ENCODE peak calls at places on chromosomes 5 and 9, in five cellular contexts. One of them, this sample, is unnamed.
A peak's percentile ranks its signal among the peaks of the same experiment; 100 is the strongest.

GRCh38 chr9:106622148-106622547 is 240.8 kb upstream of the ZNF462 start:
- DNase-seq in spleen: no peak
- DNase-seq in transverse colon: no peak
- DNase-seq in sigmoid colon: no peak
- DNase-seq in breast epithelium: no peak
- DNase-seq in this sample: no peak

GRCh38 chr5:78269088-78269703 is 25.3 kb downstream of the AP3B1 start:
- DNase-seq in spleen: no peak
- DNase-seq in transverse colon: no peak
- DNase-seq in sigmoid colon: no peak
- DNase-seq in breast epithelium: no peak
- DNase-seq in this sample: no peak

GRCh38 chr5:157222506-157223230 is 42.0 kb downstream of the ITK start:
- DNase-seq in spleen: no peak
- DNase-seq in transverse colon: no peak
- DNase-seq in sigmoid colon: no peak
- DNase-seq in breast epithelium: no peak
- DNase-seq in this sample: no peak

GRCh38 chr5:109694451-109694891 is 4.7 kb downstream of the MAN2A1 start:
- DNase-seq in spleen: no peak
- DNase-seq in transverse colon: no peak
- DNase-seq in sigmoid colon: no peak
- DNase-seq in breast epithelium: no peak
- DNase-seq in this sample: no peak

GRCh38 chr9:3794005-3794404 is 268.2 kb upstream of the RFX3 start:
- DNase-seq in spleen: no peak
- DNase-seq in transverse colon: no peak
- DNase-seq in sigmoid colon: no peak
- DNase-seq in breast epithelium: no peak
- DNase-seq in this sample: no peak

GRCh38 chr5:149019562-149020140 is 43.2 kb downstream of the SH3TC2 start:
- DNase-seq in spleen: no peak
- DNase-seq in transverse colon: no peak
- DNase-seq in sigmoid colon: no peak
- DNase-seq in breast epithelium: no peak
- DNase-seq in this sample: no peak

GRCh38 chr5:142829821-142830220 is 59.6 kb downstream of the ARHGAP26 start:
- DNase-seq in spleen: no peak
- DNase-seq in transverse colon: no peak
- DNase-seq in sigmoid colon: no peak
- DNase-seq in breast epithelium: no peak
- DNase-seq in this sample: no peak

GRCh38 chr5:129664336-129664937 is 83.5 kb upstream of the MINAR2 start:
- DNase-seq in spleen: no peak
- DNase-seq in transverse colon: peak; percentile 41
- DNase-seq in sigmoid colon: no peak
- DNase-seq in breast epithelium: no peak
- DNase-seq in this sample: peak; percentile 2

GRCh38 chr9:69671904-69672827 is at the start of gene APBA1:
- DNase-seq in spleen: peak; percentile 86
- DNase-seq in transverse colon: peak; percentile 63
- DNase-seq in sigmoid colon: peak; percentile 80
- DNase-seq in breast epithelium: peak; percentile 49
- DNase-seq in this sample: peak; percentile 30

GRCh38 chr5:61023131-61023530 is 78.1 kb downstream of the NDUFAF2 start:
- DNase-seq in spleen: no peak
- DNase-seq in transverse colon: no peak
- DNase-seq in sigmoid colon: no peak
- DNase-seq in breast epithelium: no peak
- DNase-seq in this sample: no peak

GRCh38 chr5:2509527-2509926 is 241.9 kb downstream of the IRX2 start:
- DNase-seq in spleen: no peak
- DNase-seq in transverse colon: no peak
- DNase-seq in sigmoid colon: no peak
- DNase-seq in breast epithelium: no peak
- DNase-seq in this sample: no peak

GRCh38 chr9:111986035-111986556 is 89.5 kb downstream of the UGCG start:
- DNase-seq in spleen: no peak
- DNase-seq in transverse colon: no peak
- DNase-seq in sigmoid colon: no peak
- DNase-seq in breast epithelium: no peak
- DNase-seq in this sample: no peak

GRCh38 chr9:23581936-23582335 is 244.1 kb downstream of the ELAVL2 start:
- DNase-seq in spleen: no peak
- DNase-seq in transverse colon: no peak
- DNase-seq in sigmoid colon: no peak
- DNase-seq in breast epithelium: no peak
- DNase-seq in this sample: no peak

GRCh38 chr9:109447329-109448076 is 50.6 kb downstream of the PTPN3 start:
- DNase-seq in spleen: no peak
- DNase-seq in transverse colon: no peak
- DNase-seq in sigmoid colon: no peak
- DNase-seq in breast epithelium: no peak
- DNase-seq in this sample: no peak

GRCh38 chr5:6915574-6915973 is 202.3 kb downstream of the TENT4A start:
- DNase-seq in spleen: no peak
- DNase-seq in transverse colon: no peak
- DNase-seq in sigmoid colon: no peak
- DNase-seq in breast epithelium: no peak
- DNase-seq in this sample: no peak

GRCh38 chr9:96392263-96392662 is 8.8 kb upstream of the SLC35D2 start:
- DNase-seq in spleen: no peak
- DNase-seq in transverse colon: no peak
- DNase-seq in sigmoid colon: peak; percentile 29
- DNase-seq in breast epithelium: peak; percentile 12
- DNase-seq in this sample: no peak

GRCh38 chr5:173581408-173582197 is 34.8 kb downstream of the BOD1 start:
- DNase-seq in spleen: peak; percentile 80
- DNase-seq in transverse colon: peak; percentile 19
- DNase-seq in sigmoid colon: no peak
- DNase-seq in breast epithelium: no peak
- DNase-seq in this sample: peak; percentile 35

DNA sequence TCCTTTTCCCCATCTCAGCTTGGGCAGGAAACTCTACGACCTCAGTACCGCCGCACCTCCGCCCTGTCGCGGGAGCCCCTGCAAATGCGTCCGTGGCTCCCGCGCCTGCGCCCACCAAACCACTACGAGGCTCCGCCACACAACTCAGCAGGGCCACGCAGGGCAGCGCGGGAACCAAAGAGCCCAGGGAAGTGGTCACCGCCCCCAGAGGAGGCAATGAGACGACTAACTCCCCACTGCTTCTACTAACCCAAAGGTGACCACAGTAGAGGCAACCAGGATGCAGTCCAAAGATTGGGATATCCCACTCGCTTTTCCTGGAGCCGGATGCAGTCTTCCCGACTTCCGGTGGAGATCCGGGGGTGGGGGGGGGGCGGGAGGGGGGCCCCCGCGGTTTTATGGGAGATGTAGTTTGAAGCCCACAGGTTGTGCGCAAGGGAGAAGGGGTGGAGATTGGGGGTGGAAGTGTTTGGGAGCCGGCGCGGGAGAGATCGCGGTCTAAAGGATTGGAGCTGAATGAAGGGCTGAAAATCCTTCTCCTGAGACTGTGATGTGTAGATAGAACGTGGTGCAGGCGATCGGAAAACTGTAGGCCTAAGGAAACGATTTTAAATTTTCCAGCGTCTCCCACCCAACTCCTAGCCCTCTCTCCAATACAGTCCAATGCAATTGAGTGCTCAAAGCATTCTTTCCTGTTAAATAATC is at the start of gene NUDT12:
- DNase-seq in spleen: peak; percentile 89
- DNase-seq in transverse colon: peak; percentile 59
- DNase-seq in sigmoid colon: peak; percentile 79
- DNase-seq in breast epithelium: peak; percentile 57
- DNase-seq in this sample: peak; percentile 28
- TF ChIP-seq POLR2A in spleen: no peak
- TF ChIP-seq POLR2A in transverse colon: peak; percentile 52
- TF ChIP-seq POLR2A in sigmoid colon: peak; percentile 38
- TF ChIP-seq POLR2A in breast epithelium: no peak
- TF ChIP-seq POLR2A in this sample: no peak

DNA sequence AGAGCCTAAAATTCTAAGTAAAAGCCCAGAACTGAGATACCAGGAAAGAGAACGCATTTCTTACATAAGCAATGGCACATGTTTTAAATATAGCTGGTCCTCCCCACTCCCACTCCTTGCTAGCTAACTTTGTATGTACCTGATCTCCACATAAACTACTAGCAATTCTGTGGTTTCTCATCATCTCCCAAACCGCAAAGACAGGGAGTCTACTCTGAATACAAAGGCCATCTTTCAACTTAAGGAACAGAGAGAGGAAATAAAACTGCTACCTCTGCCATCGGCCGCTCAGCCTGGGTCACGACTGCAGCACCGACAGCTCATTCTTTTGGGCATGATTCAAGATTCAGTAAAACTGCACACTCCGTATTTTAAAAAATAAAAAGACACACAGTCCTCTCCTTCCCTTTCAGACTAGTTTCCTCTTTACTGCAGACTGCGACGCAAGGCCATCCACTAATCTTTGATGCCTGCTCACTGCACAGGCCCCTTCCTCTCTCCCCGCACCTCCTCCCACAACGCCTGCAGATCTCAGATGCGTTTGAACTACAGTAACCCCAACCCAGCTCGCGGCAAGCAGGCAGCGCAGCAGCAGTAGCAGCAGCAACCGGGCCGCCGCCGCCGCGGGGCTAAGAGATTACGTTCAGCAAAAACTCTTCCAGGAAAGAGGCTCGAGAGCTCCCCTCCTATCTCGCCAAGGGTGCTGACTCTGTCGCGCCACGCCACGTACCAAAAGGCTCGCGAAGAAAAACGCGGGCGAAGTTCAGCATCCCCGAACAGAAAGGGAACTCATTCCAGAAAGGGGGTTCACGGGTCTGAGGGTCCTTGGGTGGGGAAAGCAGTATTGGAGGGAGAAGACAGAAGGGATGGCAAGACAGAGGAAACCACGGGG is 1.5 kb downstream of the RNF145 start:
- DNase-seq in spleen: peak; percentile 96
- DNase-seq in transverse colon: peak; percentile 82
- DNase-seq in sigmoid colon: peak; percentile 91
- DNase-seq in breast epithelium: peak; percentile 70
- DNase-seq in this sample: peak; percentile 31
- TF ChIP-seq POLR2AphosphoS5 in spleen: peak; percentile 92
- TF ChIP-seq POLR2AphosphoS5 in transverse colon: peak; percentile 58
- TF ChIP-seq POLR2AphosphoS5 in sigmoid colon: peak; percentile 67
- TF ChIP-seq POLR2AphosphoS5 in breast epithelium: peak; percentile 53
- TF ChIP-seq POLR2AphosphoS5 in this sample: no peak

DNA sequence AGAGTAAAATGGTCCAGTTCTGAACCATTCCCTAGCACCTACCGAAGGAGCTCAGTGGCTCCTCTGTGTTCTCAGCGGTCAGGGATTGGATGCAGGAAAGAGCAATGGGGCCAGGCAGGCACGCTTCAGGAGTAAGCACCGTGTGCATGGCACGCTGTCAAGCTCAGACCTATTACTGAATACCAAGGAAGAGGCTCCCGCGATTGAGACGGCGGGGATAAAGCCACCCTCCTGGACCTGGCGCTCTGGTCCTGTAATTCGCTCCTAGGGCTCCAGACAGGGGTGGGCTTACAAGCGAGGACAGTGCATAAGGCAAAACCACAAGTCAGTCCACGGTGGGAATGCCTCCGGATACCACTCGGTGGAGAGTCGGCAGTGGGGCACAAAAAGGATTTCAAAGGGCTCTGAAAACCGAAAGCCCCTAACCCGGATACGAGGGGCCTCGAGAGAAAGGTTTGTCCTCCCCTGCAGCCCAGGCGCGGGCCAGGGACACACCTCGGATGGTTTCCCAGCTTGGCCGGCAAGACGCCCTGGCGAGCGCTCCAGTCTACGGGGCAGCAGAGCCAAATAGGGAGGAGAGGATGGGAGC is 981 bp downstream of the OXCT1 start:
- DNase-seq in spleen: peak; percentile 87
- DNase-seq in transverse colon: peak; percentile 11
- DNase-seq in sigmoid colon: peak; percentile 91
- DNase-seq in breast epithelium: peak; percentile 65
- DNase-seq in this sample: no peak
- TF ChIP-seq POLR2A in spleen: no peak
- TF ChIP-seq POLR2A in transverse colon: no peak
- TF ChIP-seq POLR2A in sigmoid colon: no peak
- TF ChIP-seq POLR2A in breast epithelium: no peak
- TF ChIP-seq POLR2A in this sample: no peak

GRCh38 chr5:171857537-171857936 is 71.9 kb downstream of the SMIM23 start:
- DNase-seq in spleen: no peak
- DNase-seq in transverse colon: no peak
- DNase-seq in sigmoid colon: no peak
- DNase-seq in breast epithelium: no peak
- DNase-seq in this sample: no peak

GRCh38 chr5:171855265-171855664 is 69.6 kb downstream of the SMIM23 start:
- DNase-seq in spleen: no peak
- DNase-seq in transverse colon: no peak
- DNase-seq in sigmoid colon: no peak
- DNase-seq in breast epithelium: no peak
- DNase-seq in this sample: no peak

GRCh38 chr5:171861383-171861782 is 75.8 kb downstream of the SMIM23 start:
- DNase-seq in spleen: no peak
- DNase-seq in transverse colon: no peak
- DNase-seq in sigmoid colon: no peak
- DNase-seq in breast epithelium: no peak
- DNase-seq in this sample: no peak

GRCh38 chr5:171855798-171856772 is 70.5 kb downstream of the SMIM23 start:
- DNase-seq in spleen: no peak
- DNase-seq in transverse colon: peak; percentile 27
- DNase-seq in sigmoid colon: no peak
- DNase-seq in breast epithelium: no peak
- DNase-seq in this sample: no peak

GRCh38 chr5:171858303-171858702 is 72.7 kb downstream of the SMIM23 start:
- DNase-seq in spleen: no peak
- DNase-seq in transverse colon: no peak
- DNase-seq in sigmoid colon: no peak
- DNase-seq in breast epithelium: no peak
- DNase-seq in this sample: no peak
- TF ChIP-seq POLR2AphosphoS5 in spleen: no peak
- TF ChIP-seq POLR2AphosphoS5 in transverse colon: no peak
- TF ChIP-seq POLR2AphosphoS5 in sigmoid colon: no peak
- TF ChIP-seq POLR2AphosphoS5 in breast epithelium: no peak
- TF ChIP-seq POLR2AphosphoS5 in this sample: no peak

GRCh38 chr9:130297371-130297770 is 31.8 kb downstream of the HMCN2 start:
- DNase-seq in spleen: no peak
- DNase-seq in transverse colon: no peak
- DNase-seq in sigmoid colon: no peak
- DNase-seq in breast epithelium: no peak
- DNase-seq in this sample: no peak

GRCh38 chr9:130295431-130295830 is 29.9 kb downstream of the HMCN2 start:
- DNase-seq in spleen: no peak
- DNase-seq in transverse colon: no peak
- DNase-seq in sigmoid colon: no peak
- DNase-seq in breast epithelium: no peak
- DNase-seq in this sample: no peak

GRCh38 chr9:130295945-130296782 is 30.6 kb downstream of the HMCN2 start:
- DNase-seq in spleen: no peak
- DNase-seq in transverse colon: no peak
- DNase-seq in sigmoid colon: no peak
- DNase-seq in breast epithelium: no peak
- DNase-seq in this sample: no peak

GRCh38 chr9:130298663-130299279 is 33.2 kb downstream of the HMCN2 start:
- DNase-seq in spleen: no peak
- DNase-seq in transverse colon: no peak
- DNase-seq in sigmoid colon: no peak
- DNase-seq in breast epithelium: no peak
- DNase-seq in this sample: no peak

GRCh38 chr9:130296783-130297055 is 31.2 kb downstream of the HMCN2 start:
- DNase-seq in spleen: no peak
- DNase-seq in transverse colon: no peak
- DNase-seq in sigmoid colon: no peak
- DNase-seq in breast epithelium: no peak
- DNase-seq in this sample: no peak
- TF ChIP-seq POLR2A in spleen: no peak
- TF ChIP-seq POLR2A in transverse colon: no peak
- TF ChIP-seq POLR2A in sigmoid colon: no peak
- TF ChIP-seq POLR2A in breast epithelium: no peak
- TF ChIP-seq POLR2A in this sample: no peak